ENCODE peak calls at places on chromosomes 13 and 19, in eight cellular contexts. K is AG08395; P is GM13976; Z is fibroblast of the conjunctiva; W is heart left ventricle; H is activated T-helper 1 cell treated with anti-CD3 and anti-CD28 coated beads, Interleukin-2, amount 50 U/mL, for 16 hours; B is stimulated activated CD4-positive, alpha-beta T cell treated with anti-CD3 and anti-CD28 coated beads, Interleukin-1b, Interleukin-23, amount 100 ng/mL, for 24 hours; V is IMR-90. F is an unnamed sample.

GRCh38 chr13:46578590-46578975 is 25.6 kb downstream of the LRCH1 start:
- DNase-seq in K (no peak), P (peak), Z (no peak), W (no peak), H (no peak), B (no peak), V (no peak), F (no peak)

GRCh38 chr19:45492137-45492626 is 4.7 kb downstream of the RTN2 start:
- DNase-seq in K (no peak), P (no peak), Z (no peak), W (no peak), H (no peak), B (no peak), V (no peak), F (no peak)

GRCh38 chr13:79990048-79990447 is 350.9 kb downstream of the SPRY2 start:
- DNase-seq in K (no peak), P (no peak), Z (no peak), W (no peak), H (no peak), B (no peak), V (peak), F (no peak)

GRCh38 chr19:29173896-29174295 is 39.1 kb downstream of the UQCRFS1 start:
- DNase-seq in K (no peak), P (no peak), Z (no peak), W (no peak), H (no peak), B (no peak), V (no peak), F (no peak)

GRCh38 chr19:37855098-37855497 is 51.3 kb downstream of the WDR87 start:
- DNase-seq in K (peak), P (peak), Z (peak), W (peak), H (no peak), B (no peak), V (peak), F (no peak)

GRCh38 chr13:99403458-99403971 is 96.3 kb upstream of the GPR183 start:
- DNase-seq in K (no peak), P (no peak), Z (no peak), W (no peak), H (no peak), B (no peak), V (no peak), F (no peak)

GRCh38 chr19:33683881-33684549 is 62.3 kb downstream of the CHST8 start:
- DNase-seq in K (peak), P (no peak), Z (no peak), W (peak), H (no peak), B (no peak), V (peak), F (peak)

GRCh38 chr19:7159105-7159933 is 89.8 kb downstream of the ZNF557 start:
- DNase-seq in K (peak), P (no peak), Z (peak), W (peak), H (no peak), B (no peak), V (peak), F (peak)

GRCh38 chr19:30053558-30053957 is 111.5 kb downstream of the URI1 start:
- DNase-seq in K (no peak), P (no peak), Z (no peak), W (no peak), H (no peak), B (no peak), V (no peak), F (no peak)

GRCh38 chr19:13441810-13442512 is 64.3 kb downstream of the CACNA1A start:
- DNase-seq in K (peak), P (peak), Z (no peak), W (no peak), H (no peak), B (no peak), V (peak), F (peak)

GRCh38 chr13:84910423-84910822 is 888.8 kb downstream of the SLITRK6 start:
- DNase-seq in K (no peak), P (no peak), Z (no peak), W (no peak), H (no peak), B (no peak), V (no peak), F (no peak)

GRCh38 chr13:106373989-106374572 is 161.4 kb downstream of the EFNB2 start:
- DNase-seq in K (no peak), P (peak), Z (peak), W (no peak), H (no peak), B (no peak), V (peak), F (peak)

GRCh38 chr19:29651622-29652394 is 13.5 kb upstream of the PLEKHF1 start:
- DNase-seq in K (no peak), P (no peak), Z (no peak), W (no peak), H (no peak), B (no peak), V (no peak), F (no peak)

GRCh38 chr13:100881291-100881864 is 206.8 kb upstream of the TMTC4 start:
- DNase-seq in K (peak), P (no peak), Z (no peak), W (no peak), H (no peak), B (no peak), V (no peak), F (peak)

GRCh38 chr19:3607398-3608078 is 863 bp upstream of the TBXA2R start:
- DNase-seq in K (peak), P (no peak), Z (no peak), W (peak), H (no peak), B (no peak), V (no peak), F (peak)

GRCh38 chr13:40190656-40191100 is 475.8 kb downstream of the FOXO1 start:
- DNase-seq in K (peak), P (no peak), Z (peak), W (peak), H (peak), B (peak), V (peak), F (peak)

GRCh38 chr19:3125900-3126524 is 9.8 kb upstream of the GNA15 start:
- DNase-seq in K (peak), P (peak), Z (no peak), W (peak), H (peak), B (peak), V (no peak), F (peak)

GRCh38 chr13:24706886-24707585 is 26.8 kb downstream of the ATP12A start:
- DNase-seq in K (no peak), P (no peak), Z (no peak), W (no peak), H (no peak), B (no peak), V (no peak), F (no peak)

GRCh38 chr19:51458051-51458645 is at the start of gene SIGLEC8:
- DNase-seq in K (no peak), P (no peak), Z (no peak), W (no peak), H (no peak), B (no peak), V (no peak), F (no peak)

GRCh38 chr13:93529961-93530360 is 303.4 kb downstream of the GPC6 start:
- DNase-seq in K (no peak), P (no peak), Z (no peak), W (no peak), H (no peak), B (no peak), V (peak), F (no peak)

GRCh38 chr13:81381560-81381959 is 1040.6 kb upstream of the SPRY2 start:
- DNase-seq in K (no peak), P (no peak), Z (no peak), W (no peak), H (no peak), B (no peak), V (no peak), F (no peak)

GRCh38 chr19:32324631-32325215 is 20.7 kb upstream of the ZNF507 start:
- DNase-seq in K (no peak), P (no peak), Z (no peak), W (no peak), H (no peak), B (no peak), V (peak), F (no peak)

GRCh38 chr19:50558039-50558438 is 10.2 kb downstream of the LRRC4B start:
- DNase-seq in K (no peak), P (no peak), Z (no peak), W (no peak), H (no peak), B (no peak), V (no peak), F (no peak)

F was measured in NB4.